ENCODE peak calls at places on chromosome 14, in five cellular contexts. D is transverse colon, K is small intestine, J is A673, V is spleen. F is an unnamed sample.

GRCh38 chr14:61649283-61649682 is 46.0 kb upstream of the HIF1A start:
- DNase-seq in D (no peak), K (no peak), J (no peak), V (no peak), F (no peak)

GRCh38 chr14:101961746-101962502 is 2.4 kb upstream of the DYNC1H1 start:
- DNase-seq in D (no peak), K (no peak), J (no peak), V (peak; percentile 69), F (no peak)

GRCh38 chr14:99198746-99199145 is 73.3 kb downstream of the BCL11B start:
- DNase-seq in D (no peak), K (no peak), J (no peak), V (no peak), F (no peak)

GRCh38 chr14:56118611-56119181 is 485 bp downstream of the PELI2 start:
- DNase-seq in D (peak; percentile 26), K (no peak), J (no peak), V (peak; percentile 95), F (no peak)

GRCh38 chr14:71467419-71467818 is 464.8 kb upstream of the RGS6 start:
- DNase-seq in D (no peak), K (no peak), J (peak; percentile 35), V (no peak), F (no peak)

GRCh38 chr14:97634786-97635185 is 837.6 kb downstream of the VRK1 start:
- DNase-seq in D (no peak), K (no peak), J (peak; percentile 67), V (no peak), F (peak; percentile 38)

GRCh38 chr14:36519431-36520321 is at the start of gene NKX2-1:
- DNase-seq in D (no peak), K (no peak), J (no peak), V (no peak), F (no peak)

GRCh38 chr14:105489607-105490317 is 1.3 kb upstream of the TEDC1 start:
- DNase-seq in D (peak; percentile 93), K (peak; percentile 91), J (peak; percentile 93), V (peak; percentile 94), F (peak; percentile 90)

GRCh38 chr14:36070056-36071043 is 106.2 kb downstream of the PTCSC3 start:
- DNase-seq in D (peak; percentile 54), K (peak; percentile 64), J (peak; percentile 71), V (no peak), F (no peak)

GRCh38 chr14:90692061-90692460 is 124.2 kb downstream of the TTC7B start:
- DNase-seq in D (no peak), K (no peak), J (no peak), V (no peak), F (no peak)

GRCh38 chr14:98966465-98967162 is 305.4 kb downstream of the BCL11B start:
- DNase-seq in D (no peak), K (no peak), J (no peak), V (no peak), F (no peak)

GRCh38 chr14:97021571-97022171 is 224.5 kb downstream of the VRK1 start:
- DNase-seq in D (no peak), K (no peak), J (peak; percentile 28), V (no peak), F (no peak)

GRCh38 chr14:91890291-91890749 is 23.0 kb upstream of the TC2N start:
- DNase-seq in D (no peak), K (no peak), J (no peak), V (no peak), F (no peak)

GRCh38 chr14:99479160-99479902 is 1.3 kb downstream of the SETD3 start:
- DNase-seq in D (no peak), K (peak; percentile 32), J (no peak), V (no peak), F (no peak)

GRCh38 chr14:90454041-90455000 is 57.5 kb downstream of the CALM1 start:
- DNase-seq in D (peak; percentile 88), K (peak; percentile 93), J (peak; percentile 52), V (no peak), F (no peak)

GRCh38 chr14:34398024-34398423 is 64.0 kb downstream of the SPTSSA start:
- DNase-seq in D (no peak), K (no peak), J (no peak), V (no peak), F (no peak)

GRCh38 chr14:91116913-91117588 is 3.2 kb downstream of the DGLUCY start:
- DNase-seq in D (no peak), K (no peak), J (no peak), V (no peak), F (no peak)

GRCh38 chr14:24806061-24806678 is 172.2 kb upstream of the GZMB start:
- DNase-seq in D (peak; percentile 89), K (peak; percentile 82), J (peak; percentile 66), V (no peak), F (no peak)

GRCh38 chr14:40271480-40271879 is 839.2 kb upstream of the FBXO33 start:
- DNase-seq in D (no peak), K (no peak), J (no peak), V (no peak), F (no peak)

GRCh38 chr14:85535316-85535715 is 5.4 kb downstream of the FLRT2 start:
- DNase-seq in D (no peak), K (no peak), J (peak; percentile 55), V (no peak), F (no peak)

GRCh38 chr14:50608302-50608851 is 48.4 kb downstream of the ATL1 start:
- DNase-seq in D (no peak), K (no peak), J (no peak), V (no peak), F (no peak)

GRCh38 chr14:106442857-106443256 is 916.5 kb downstream of the TMEM121 start:
- DNase-seq in D (no peak), K (no peak), J (peak; percentile 35), V (no peak), F (peak; percentile 43)

GRCh38 chr14:100262545-100262944 is 23.6 kb downstream of the YY1 start:
- DNase-seq in D (no peak), K (no peak), J (no peak), V (no peak), F (no peak)

GRCh38 chr14:90301580-90302181 is 30.1 kb downstream of the NRDE2 start:
- DNase-seq in D (no peak), K (peak; percentile 78), J (peak; percentile 71), V (no peak), F (peak; percentile 18)

GRCh38 chr14:79016828-79017505 is 846.8 kb downstream of the NRXN3 start:
- DNase-seq in D (no peak), K (no peak), J (peak; percentile 11), V (no peak), F (no peak)

GRCh38 chr14:78606111-78606510 is 435.9 kb downstream of the NRXN3 start:
- DNase-seq in D (no peak), K (no peak), J (no peak), V (no peak), F (no peak)

GRCh38 chr14:71206766-71207371 is 299.6 kb downstream of the PCNX1 start:
- DNase-seq in D (no peak), K (peak; percentile 26), J (peak; percentile 77), V (no peak), F (no peak)

GRCh38 chr14:74475678-74476077 is 17.4 kb downstream of the NPC2 start:
- DNase-seq in D (no peak), K (no peak), J (no peak), V (no peak), F (no peak)

GRCh38 chr14:88166616-88167015 is 156.5 kb downstream of the KCNK10 start:
- DNase-seq in D (no peak), K (peak; percentile 21), J (no peak), V (no peak), F (no peak)

GRCh38 chr14:39055786-39056474 is 47.1 kb downstream of the SEC23A start:
- DNase-seq in D (no peak), K (no peak), J (peak; percentile 3), V (no peak), F (no peak)

GRCh38 chr14:39050389-39050788 is 52.6 kb downstream of the SEC23A start:
- DNase-seq in D (no peak), K (peak; percentile 84), J (no peak), V (no peak), F (no peak)
- H3K36me3 ChIP-seq in D (peaks cover 94% of the 10 kb centered on the region), K (peaks cover 12% of the 10 kb centered on the region), J (peaks cover 23% of the 10 kb centered on the region), V (peaks cover 91% of the 10 kb centered on the region), F (peaks cover 43% of the 10 kb centered on the region)

DNA sequence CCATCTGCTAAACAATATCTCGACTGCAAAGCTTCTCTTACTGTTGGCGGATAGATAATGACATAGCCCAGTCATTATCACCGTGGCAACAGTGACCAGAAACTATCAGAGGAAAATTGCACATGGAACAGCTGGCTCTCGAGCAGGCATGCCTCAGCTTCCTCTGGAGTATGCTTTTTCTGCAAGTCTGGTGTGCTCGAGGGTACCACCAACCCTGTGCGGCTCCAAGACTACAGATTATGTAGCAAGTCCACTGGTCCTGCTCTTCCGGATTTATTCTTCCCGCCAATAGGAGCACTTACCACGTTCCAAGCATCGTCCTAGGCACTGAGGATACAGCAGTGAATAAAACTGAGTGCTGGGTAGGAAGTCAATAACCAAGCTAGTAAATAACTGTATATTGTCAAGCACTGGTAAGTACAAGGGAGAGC is 1.4 kb upstream of the GLRX5 start:
- DNase-seq in D (no peak), K (peak; percentile 50), J (peak; percentile 52), V (no peak), F (no peak)
- H3K27ac ChIP-seq in D (peak overlapping the region; percentile 97), K (no peak overlapping the region), J (peak overlapping the region; percentile 87), V (peak overlapping the region; percentile 89), F (peak overlapping the region; percentile 77)

GRCh38 chr14:53946404-53947400 is 9.9 kb downstream of the BMP4 start:
- DNase-seq in D (no peak), K (no peak), J (no peak), V (no peak), F (no peak)
- H3K4me1 ChIP-seq in D (no peaks in the 10 kb centered on the region), K (no peaks in the 10 kb centered on the region), J (peaks cover under 1% of the 10 kb centered on the region), V (no peaks in the 10 kb centered on the region), F (no peaks in the 10 kb centered on the region)

DNA sequence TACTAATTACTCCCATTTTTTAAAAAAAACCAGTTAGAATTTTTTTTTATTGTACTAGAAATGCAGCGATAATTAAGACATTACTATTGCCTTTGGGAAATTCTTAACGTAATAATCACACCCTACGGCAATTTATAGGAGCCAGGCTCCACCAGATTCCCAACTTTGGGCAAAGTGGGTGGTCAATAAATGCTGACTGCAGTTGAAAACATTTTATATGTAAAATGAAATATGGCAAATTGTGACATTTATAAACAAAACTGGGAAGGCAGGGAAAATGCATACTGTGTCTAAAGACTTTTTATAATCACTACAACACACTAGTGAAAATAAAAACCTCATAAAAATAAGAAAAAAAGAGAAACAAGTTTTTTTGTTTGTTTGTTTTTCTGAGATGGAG is 93.3 kb upstream of the HECTD1 start:
- DNase-seq in D (no peak), K (no peak), J (no peak), V (no peak), F (no peak)
- H3K36me3 ChIP-seq in D (peaks cover 37% of the 10 kb centered on the region), K (no peaks in the 10 kb centered on the region), J (no peaks in the 10 kb centered on the region), V (peaks cover 58% of the 10 kb centered on the region), F (no peaks in the 10 kb centered on the region)

DNA sequence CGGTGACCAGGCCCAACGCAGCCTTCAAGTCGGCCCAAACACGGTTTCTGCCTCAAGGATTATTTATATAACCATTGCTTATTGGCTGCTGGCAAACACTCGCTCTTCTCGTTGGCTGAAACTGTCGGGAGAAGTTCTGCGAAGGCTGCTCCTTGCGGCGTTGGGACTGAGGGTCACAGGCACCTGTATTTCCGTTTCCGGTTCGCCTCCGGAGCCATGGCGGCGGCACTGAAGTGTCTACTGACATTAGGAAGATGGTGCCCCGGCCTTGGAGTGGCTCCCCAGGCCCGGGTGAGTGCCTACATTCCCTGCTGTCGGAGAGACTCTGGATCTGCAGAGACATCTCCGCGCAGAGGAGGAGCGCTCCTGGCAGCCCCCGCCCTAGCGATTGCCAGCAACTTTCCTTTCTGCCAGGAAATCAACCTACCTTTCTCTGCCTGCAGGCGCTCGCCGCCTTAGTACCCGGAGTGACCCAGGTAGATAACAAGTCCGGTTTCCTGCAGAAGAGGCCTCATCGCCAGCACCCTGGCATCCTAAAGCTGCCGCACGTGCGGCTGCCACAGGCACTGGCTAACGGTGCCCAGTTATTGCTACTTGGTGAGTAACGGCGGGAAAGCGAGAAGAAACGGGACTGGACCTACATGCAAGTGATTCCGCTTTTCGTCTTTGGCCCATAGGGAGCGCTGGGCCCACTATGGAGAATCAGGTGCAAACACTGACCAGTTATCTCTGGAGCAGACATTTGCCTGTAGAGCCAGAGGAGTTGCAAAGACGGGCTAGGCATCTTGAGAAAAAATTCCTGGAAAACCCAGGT is at the start of gene METTL17:
- DNase-seq in D (peak; percentile 92), K (peak; percentile 96), J (peak; percentile 99), V (peak; percentile 94), F (peak; percentile 83)
- H3K27ac ChIP-seq in D (peak within 1 kb of the TSS; percentile 91), K (peak within 1 kb of the TSS; percentile 95), J (peak within 1 kb of the TSS; percentile 71), V (peak within 1 kb of the TSS; percentile 60), F (peak within 1 kb of the TSS; percentile 73)

F was measured in CD4-positive, alpha-beta memory T cell.